ENCODE peak calls at places on chromosome 7, in four cellular contexts. L, E, H and J are unnamed samples.

GRCh38 chr7:39950473-39951155 is 558 bp downstream of the CDK13 start:
- DNase-seq in L (peak), E (peak), H (peak), J (no peak)

GRCh38 chr7:80060218-80060806 is 74.3 kb upstream of the GNAI1 start:
- DNase-seq in L (no peak), E (peak), H (no peak), J (peak)

GRCh38 chr7:149644754-149645153 is 128.6 kb downstream of the ZNF467 start:
- DNase-seq in L (no peak), E (no peak), H (no peak), J (no peak)

GRCh38 chr7:29146082-29146706 is at the start of gene CPVL:
- DNase-seq in L (peak), E (peak), H (no peak), J (peak)

GRCh38 chr7:9181356-9181755 is 747.9 kb downstream of the NXPH1 start:
- DNase-seq in L (no peak), E (no peak), H (no peak), J (no peak)

GRCh38 chr7:130292682-130293257 is at the start of gene CPA4:
- DNase-seq in L (no peak), E (no peak), H (no peak), J (no peak)

GRCh38 chr7:17299477-17299991 is 1.1 kb downstream of the AHR start:
- DNase-seq in L (no peak), E (no peak), H (no peak), J (no peak)

GRCh38 chr7:18495412-18496335 is at the start of gene HDAC9:
- DNase-seq in L (peak), E (peak), H (no peak), J (no peak)

GRCh38 chr7:73954181-73954580 is 73.8 kb upstream of the ELN start:
- DNase-seq in L (no peak), E (no peak), H (no peak), J (no peak)

GRCh38 chr7:138878847-138879246 is 80.9 kb upstream of the ATP6V0A4 start:
- DNase-seq in L (no peak), E (no peak), H (no peak), J (no peak)

GRCh38 chr7:23020742-23021401 is 6.9 kb upstream of the HYCC1 start:
- DNase-seq in L (no peak), E (no peak), H (no peak), J (no peak)

GRCh38 chr7:23022831-23023230 is 8.9 kb upstream of the HYCC1 start:
- DNase-seq in L (no peak), E (no peak), H (no peak), J (no peak)

GRCh38 chr7:23024454-23024853 is 10.5 kb upstream of the HYCC1 start:
- DNase-seq in L (no peak), E (no peak), H (no peak), J (no peak)

GRCh38 chr7:23021581-23021980 is 7.7 kb upstream of the HYCC1 start:
- DNase-seq in L (no peak), E (no peak), H (no peak), J (no peak)

DNA sequence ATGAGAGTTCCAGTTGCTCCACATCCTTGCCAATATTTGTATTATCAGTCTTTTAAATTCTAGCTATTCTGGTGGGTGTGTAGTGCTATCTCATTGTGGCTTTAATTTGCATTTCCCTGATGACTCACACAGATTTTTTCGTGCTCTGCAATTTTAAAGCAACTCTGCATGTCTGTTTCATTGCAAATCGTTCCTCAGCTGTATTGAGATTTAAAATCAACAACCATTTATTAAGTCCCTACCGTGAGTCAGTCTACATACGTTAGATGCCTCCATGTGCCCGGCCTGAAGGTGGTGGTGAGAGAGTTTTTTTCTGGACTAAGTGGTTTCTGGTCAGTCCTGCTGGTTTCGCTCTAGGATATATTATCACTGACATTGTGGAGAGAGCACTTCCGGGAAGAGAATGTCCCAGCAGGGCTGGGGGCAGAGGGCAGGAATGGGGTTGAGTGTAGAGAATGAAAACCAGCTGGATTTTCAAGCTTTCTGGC is 8.4 kb upstream of the HYCC1 start:
- DNase-seq in L (no peak), E (no peak), H (no peak), J (no peak)
- TF ChIP-seq ELF4 in L (no peak), E (no peak), H (no peak), J (no peak)

DNA sequence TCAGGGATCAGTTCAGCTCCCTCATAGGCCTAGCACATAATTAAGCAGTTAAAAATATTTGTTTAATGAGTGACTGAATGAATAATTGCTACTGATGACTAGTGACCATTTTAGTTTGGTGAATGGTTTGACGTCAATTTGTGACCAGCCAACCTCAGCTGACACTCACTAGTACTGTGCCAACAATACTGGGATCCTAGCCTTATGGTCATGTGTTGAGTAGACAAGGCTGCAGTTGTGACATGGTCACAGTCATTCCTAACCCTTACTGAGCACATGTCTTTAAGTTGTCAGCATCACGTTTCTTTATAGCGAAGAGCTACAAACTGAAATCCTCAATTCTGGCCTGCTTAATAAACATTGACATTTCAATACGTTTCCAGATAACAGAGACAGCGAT is 86.9 kb upstream of the SLC26A5 start:
- DNase-seq in L (no peak), E (no peak), H (no peak), J (no peak)
- TF ChIP-seq ELF4 in L (no peak), E (no peak), H (no peak), J (no peak)

DNA sequence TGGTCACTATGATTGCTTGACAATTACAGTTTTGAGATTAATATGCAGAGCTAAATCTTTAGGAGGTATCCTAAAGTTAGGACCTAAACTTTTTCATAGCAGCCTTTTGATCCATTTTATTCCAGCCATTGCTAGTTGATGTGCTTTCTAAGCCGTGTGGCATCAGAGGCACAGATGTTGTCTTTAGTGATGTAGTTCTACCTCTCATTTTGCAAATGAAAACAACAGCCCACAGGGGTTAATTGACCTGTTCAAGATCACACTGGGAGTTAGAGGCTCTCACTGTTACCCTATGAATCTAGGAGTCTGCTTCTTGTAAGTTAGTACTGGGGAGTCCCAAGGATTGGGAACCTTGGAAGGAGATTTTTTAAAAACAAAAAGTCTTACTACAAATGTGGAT is 10.6 kb downstream of the AUTS2 start:
- DNase-seq in L (no peak), E (no peak), H (no peak), J (no peak)
- TF ChIP-seq ELF4 in L (no peak), E (no peak), H (no peak), J (no peak)

GRCh38 chr7:51290702-51291290 is 25.8 kb downstream of the COBL start:
- DNase-seq in L (no peak), E (no peak), H (no peak), J (no peak)
- TF ChIP-seq ELF4 in L (no peak), E (no peak), H (no peak), J (no peak)

GRCh38 chr7:103888603-103889153 is 100.8 kb downstream of the RELN start:
- DNase-seq in L (no peak), E (no peak), H (no peak), J (no peak)
- TF ChIP-seq ELF4 in L (no peak), E (no peak), H (no peak), J (no peak)

GRCh38 chr7:103996639-103997038 is 7.2 kb upstream of the RELN start:
- DNase-seq in L (no peak), E (no peak), H (no peak), J (no peak)
- TF ChIP-seq ELF4 in L (no peak), E (no peak), H (no peak), J (no peak)

DNA sequence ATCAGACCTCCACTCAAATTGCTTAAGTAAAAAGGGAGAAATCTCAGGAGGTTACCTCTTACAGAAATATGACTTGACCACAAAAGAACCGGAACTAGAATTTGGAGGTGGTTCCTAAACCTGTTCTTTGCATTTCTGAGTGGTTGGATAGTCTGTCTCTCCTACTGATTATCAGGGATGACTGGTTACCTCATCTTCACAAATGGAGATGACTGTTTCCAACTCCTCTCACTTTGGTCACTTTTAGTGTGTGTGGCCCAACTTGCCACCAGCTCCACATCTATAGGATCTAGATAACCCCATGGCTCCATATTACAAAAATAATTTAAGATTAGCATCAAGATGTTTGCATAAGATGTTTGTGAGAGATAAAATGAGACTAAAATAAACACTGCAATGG is 95.5 kb downstream of the CCDC71L start:
- DNase-seq in L (no peak), E (no peak), H (no peak), J (no peak)
- TF ChIP-seq ELF4 in L (no peak), E (no peak), H (no peak), J (no peak)

GRCh38 chr7:125644113-125644512 is 714.5 kb upstream of the POT1 start:
- DNase-seq in L (no peak), E (no peak), H (no peak), J (no peak)
- TF ChIP-seq ELF4 in L (no peak), E (no peak), H (no peak), J (no peak)